ENCODE peak calls at places on chromosomes 7 and 10, in seven cellular contexts. One of them, this sample, is unnamed.
A peak's percentile ranks its signal among the peaks of the same experiment; 100 is the strongest.

GRCh38 chr7:47518827-47519226 is 63.1 kb downstream of the TNS3 start:
- DNase-seq in psoas muscle: no peak
- DNase-seq in GM23338: no peak
- DNase-seq in testis: no peak
- DNase-seq in astrocyte: peak; percentile 86
- DNase-seq in heart right ventricle: no peak
- DNase-seq in PC-9: no peak
- DNase-seq in this sample: no peak

GRCh38 chr10:73225518-73225917 is 21.5 kb downstream of the DNAJC9 start:
- DNase-seq in GM23338: no peak
- DNase-seq in heart right ventricle: no peak
- DNase-seq in testis: no peak
- DNase-seq in astrocyte: no peak
- DNase-seq in psoas muscle: no peak
- DNase-seq in PC-9: no peak
- DNase-seq in this sample: no peak

GRCh38 chr10:106402455-106402854 is 762.1 kb downstream of the SORCS1 start:
- DNase-seq in GM23338: no peak
- DNase-seq in testis: no peak
- DNase-seq in heart right ventricle: no peak
- DNase-seq in astrocyte: no peak
- DNase-seq in psoas muscle: no peak
- DNase-seq in PC-9: no peak
- DNase-seq in this sample: no peak

GRCh38 chr7:155188821-155189599 is 108.7 kb upstream of the INSIG1 start:
- DNase-seq in psoas muscle: no peak
- DNase-seq in astrocyte: peak; percentile 32
- DNase-seq in GM23338: no peak
- DNase-seq in heart right ventricle: no peak
- DNase-seq in PC-9: no peak
- DNase-seq in testis: no peak
- DNase-seq in this sample: no peak

GRCh38 chr7:27723086-27723485 is 16.9 kb upstream of the TAX1BP1 start:
- DNase-seq in psoas muscle: no peak
- DNase-seq in astrocyte: no peak
- DNase-seq in testis: no peak
- DNase-seq in PC-9: no peak
- DNase-seq in heart right ventricle: no peak
- DNase-seq in GM23338: peak; percentile 26
- DNase-seq in this sample: no peak

GRCh38 chr10:26479766-26480492 is 41.8 kb downstream of the APBB1IP start:
- DNase-seq in GM23338: no peak
- DNase-seq in testis: no peak
- DNase-seq in PC-9: no peak
- DNase-seq in astrocyte: no peak
- DNase-seq in psoas muscle: no peak
- DNase-seq in heart right ventricle: no peak
- DNase-seq in this sample: no peak

GRCh38 chr10:6737080-6737641 is 157.1 kb upstream of the PRKCQ start:
- DNase-seq in astrocyte: peak; percentile 66
- DNase-seq in PC-9: peak; percentile 86
- DNase-seq in GM23338: peak; percentile 56
- DNase-seq in heart right ventricle: no peak
- DNase-seq in testis: no peak
- DNase-seq in psoas muscle: peak; percentile 29
- DNase-seq in this sample: no peak

GRCh38 chr7:66050990-66051424 is 24.6 kb upstream of the ASL start:
- DNase-seq in GM23338: no peak
- DNase-seq in PC-9: peak; percentile 99
- DNase-seq in testis: no peak
- DNase-seq in psoas muscle: no peak
- DNase-seq in astrocyte: peak; percentile 89
- DNase-seq in heart right ventricle: no peak
- DNase-seq in this sample: no peak

GRCh38 chr7:32583791-32584190 is 88.5 kb downstream of the AVL9 start:
- DNase-seq in PC-9: no peak
- DNase-seq in testis: no peak
- DNase-seq in GM23338: no peak
- DNase-seq in heart right ventricle: no peak
- DNase-seq in psoas muscle: no peak
- DNase-seq in astrocyte: peak; percentile 73
- DNase-seq in this sample: no peak

GRCh38 chr10:126012485-126012884 is 116.1 kb downstream of the FANK1 start:
- DNase-seq in astrocyte: peak; percentile 39
- DNase-seq in GM23338: no peak
- DNase-seq in heart right ventricle: no peak
- DNase-seq in testis: no peak
- DNase-seq in PC-9: no peak
- DNase-seq in psoas muscle: no peak
- DNase-seq in this sample: no peak

GRCh38 chr7:151459726-151460473 is 20.0 kb upstream of the CRYGN start:
- DNase-seq in astrocyte: peak; percentile 80
- DNase-seq in GM23338: peak; percentile 75
- DNase-seq in testis: peak; percentile 86
- DNase-seq in psoas muscle: peak; percentile 84
- DNase-seq in heart right ventricle: peak; percentile 71
- DNase-seq in PC-9: peak; percentile 97
- DNase-seq in this sample: peak; percentile 94

GRCh38 chr10:50394832-50395231 is 143.5 kb upstream of the ASAH2 start:
- DNase-seq in PC-9: no peak
- DNase-seq in psoas muscle: no peak
- DNase-seq in GM23338: no peak
- DNase-seq in astrocyte: no peak
- DNase-seq in testis: no peak
- DNase-seq in heart right ventricle: no peak
- DNase-seq in this sample: no peak

GRCh38 chr7:13988011-13988410 is 1.5 kb downstream of the ETV1 start:
- DNase-seq in GM23338: no peak
- DNase-seq in testis: no peak
- DNase-seq in psoas muscle: no peak
- DNase-seq in astrocyte: peak; percentile 89
- DNase-seq in PC-9: no peak
- DNase-seq in heart right ventricle: no peak
- DNase-seq in this sample: no peak

GRCh38 chr7:47408675-47409074 is 173.2 kb downstream of the TNS3 start:
- DNase-seq in heart right ventricle: no peak
- DNase-seq in GM23338: no peak
- DNase-seq in astrocyte: no peak
- DNase-seq in psoas muscle: no peak
- DNase-seq in PC-9: no peak
- DNase-seq in testis: no peak
- DNase-seq in this sample: peak; percentile 9

GRCh38 chr7:149060161-149060560 is 30.4 kb downstream of the ZNF786 start:
- DNase-seq in PC-9: no peak
- DNase-seq in astrocyte: no peak
- DNase-seq in GM23338: no peak
- DNase-seq in psoas muscle: no peak
- DNase-seq in heart right ventricle: no peak
- DNase-seq in testis: no peak
- DNase-seq in this sample: no peak

GRCh38 chr10:18436902-18437301 is 214.5 kb downstream of the NSUN6 start:
- DNase-seq in GM23338: no peak
- DNase-seq in PC-9: no peak
- DNase-seq in psoas muscle: no peak
- DNase-seq in astrocyte: no peak
- DNase-seq in testis: no peak
- DNase-seq in heart right ventricle: no peak
- DNase-seq in this sample: no peak

GRCh38 chr7:114540291-114540690 is 125.7 kb downstream of the FOXP2 start:
- DNase-seq in PC-9: no peak
- DNase-seq in GM23338: no peak
- DNase-seq in psoas muscle: no peak
- DNase-seq in testis: no peak
- DNase-seq in astrocyte: no peak
- DNase-seq in heart right ventricle: no peak
- DNase-seq in this sample: no peak

GRCh38 chr10:18066947-18067346 is 73.3 kb upstream of the CACNB2 start:
- DNase-seq in psoas muscle: no peak
- DNase-seq in testis: no peak
- DNase-seq in heart right ventricle: no peak
- DNase-seq in GM23338: no peak
- DNase-seq in astrocyte: peak; percentile 60
- DNase-seq in PC-9: no peak
- DNase-seq in this sample: no peak

GRCh38 chr7:121450631-121451030 is 54.5 kb upstream of the FAM3C start:
- DNase-seq in PC-9: no peak
- DNase-seq in psoas muscle: no peak
- DNase-seq in GM23338: no peak
- DNase-seq in heart right ventricle: no peak
- DNase-seq in testis: no peak
- DNase-seq in astrocyte: no peak
- DNase-seq in this sample: no peak

GRCh38 chr10:73841526-73842285 is 30.3 kb upstream of the NDST2 start:
- DNase-seq in GM23338: no peak
- DNase-seq in astrocyte: no peak
- DNase-seq in psoas muscle: no peak
- DNase-seq in testis: no peak
- DNase-seq in PC-9: no peak
- DNase-seq in heart right ventricle: no peak
- DNase-seq in this sample: no peak

GRCh38 chr10:30433286-30433778 is 652 bp upstream of the MAP3K8 start:
- DNase-seq in astrocyte: peak; percentile 67
- DNase-seq in heart right ventricle: peak; percentile 76
- DNase-seq in PC-9: peak; percentile 71
- DNase-seq in GM23338: peak; percentile 87
- DNase-seq in testis: peak; percentile 79
- DNase-seq in psoas muscle: peak; percentile 78
- DNase-seq in this sample: peak; percentile 84

GRCh38 chr10:104142081-104142480 is 20.1 kb downstream of the SFR1 start:
- DNase-seq in PC-9: no peak
- DNase-seq in astrocyte: no peak
- DNase-seq in psoas muscle: no peak
- DNase-seq in GM23338: peak; percentile 74
- DNase-seq in heart right ventricle: no peak
- DNase-seq in testis: no peak
- DNase-seq in this sample: no peak

GRCh38 chr10:130810856-130811255 is 500.7 kb downstream of the TCERG1L start:
- DNase-seq in PC-9: no peak
- DNase-seq in psoas muscle: no peak
- DNase-seq in heart right ventricle: no peak
- DNase-seq in GM23338: no peak
- DNase-seq in testis: no peak
- DNase-seq in astrocyte: no peak
- DNase-seq in this sample: no peak

GRCh38 chr7:35593896-35594295 is 101.0 kb downstream of the HERPUD2 start:
- DNase-seq in psoas muscle: no peak
- DNase-seq in heart right ventricle: no peak
- DNase-seq in astrocyte: no peak
- DNase-seq in GM23338: peak; percentile 82
- DNase-seq in testis: peak; percentile 73
- DNase-seq in PC-9: no peak
- DNase-seq in this sample: no peak

GRCh38 chr7:106767498-106768323 is 97.4 kb upstream of the PIK3CG start:
- DNase-seq in heart right ventricle: no peak
- DNase-seq in GM23338: peak; percentile 4
- DNase-seq in PC-9: no peak
- DNase-seq in testis: no peak
- DNase-seq in astrocyte: peak; percentile 35
- DNase-seq in psoas muscle: no peak
- DNase-seq in this sample: no peak

GRCh38 chr10:110850099-110850498 is 21.6 kb upstream of the PDCD4 start:
- DNase-seq in PC-9: no peak
- DNase-seq in GM23338: no peak
- DNase-seq in astrocyte: no peak
- DNase-seq in testis: no peak
- DNase-seq in heart right ventricle: no peak
- DNase-seq in psoas muscle: no peak
- DNase-seq in this sample: no peak
- H3K4me1 ChIP-seq in PC-9: peaks cover 25% of the 10 kb centered on the region
- H3K4me1 ChIP-seq in GM23338: no peaks in the 10 kb centered on the region
- H3K4me1 ChIP-seq in astrocyte: no peaks in the 10 kb centered on the region
- H3K4me1 ChIP-seq in testis: peaks cover 26% of the 10 kb centered on the region
- H3K4me1 ChIP-seq in heart right ventricle: no peaks in the 10 kb centered on the region
- H3K4me1 ChIP-seq in psoas muscle: no peaks in the 10 kb centered on the region
- H3K4me1 ChIP-seq in this sample: no peaks in the 10 kb centered on the region

DNA sequence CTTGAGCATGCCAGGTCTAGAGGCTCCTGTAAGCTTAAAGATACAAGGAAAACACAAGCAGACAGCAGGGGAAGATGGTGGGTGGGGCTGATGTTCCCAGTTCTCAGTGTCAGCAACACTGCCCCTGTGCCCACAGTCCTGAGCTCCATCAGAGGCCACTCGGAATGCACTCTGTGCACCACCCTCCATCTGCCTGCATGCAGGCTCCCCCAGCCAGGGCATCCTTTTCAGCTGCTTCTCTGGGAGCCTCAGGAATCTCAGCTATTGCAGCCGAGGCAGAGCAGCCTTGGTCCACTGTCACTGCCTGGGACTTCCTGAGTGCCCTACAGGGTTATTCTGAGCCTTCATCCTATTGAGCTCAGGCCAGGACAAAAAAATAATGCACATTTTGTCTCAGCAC is 22.2 kb downstream of the LBX1 start:
- DNase-seq in GM23338: no peak
- DNase-seq in testis: no peak
- DNase-seq in PC-9: no peak
- DNase-seq in astrocyte: no peak
- DNase-seq in psoas muscle: no peak
- DNase-seq in heart right ventricle: no peak
- DNase-seq in this sample: no peak
- H3K27me3 ChIP-seq in GM23338: peaks cover 18% of the 10 kb centered on the region
- H3K27me3 ChIP-seq in testis: no peaks in the 10 kb centered on the region
- H3K27me3 ChIP-seq in PC-9: peaks cover 42% of the 10 kb centered on the region
- H3K27me3 ChIP-seq in astrocyte: peaks cover 40% of the 10 kb centered on the region
- H3K27me3 ChIP-seq in psoas muscle: peaks cover 9% of the 10 kb centered on the region
- H3K27me3 ChIP-seq in heart right ventricle: peaks cover 59% of the 10 kb centered on the region
- H3K27me3 ChIP-seq in this sample: no peaks in the 10 kb centered on the region

GRCh38 chr7:157410831-157411556 is 74.2 kb downstream of the DNAJB6 start:
- DNase-seq in astrocyte: no peak
- DNase-seq in heart right ventricle: no peak
- DNase-seq in testis: no peak
- DNase-seq in PC-9: no peak
- DNase-seq in psoas muscle: no peak
- DNase-seq in GM23338: no peak
- DNase-seq in this sample: no peak

GRCh38 chr7:157409753-157410727 is 73.2 kb downstream of the DNAJB6 start:
- DNase-seq in astrocyte: no peak
- DNase-seq in testis: no peak
- DNase-seq in PC-9: no peak
- DNase-seq in heart right ventricle: peak; percentile 18
- DNase-seq in GM23338: no peak
- DNase-seq in psoas muscle: no peak
- DNase-seq in this sample: no peak

GRCh38 chr7:157411580-157411979 is 74.8 kb downstream of the DNAJB6 start:
- DNase-seq in psoas muscle: no peak
- DNase-seq in heart right ventricle: no peak
- DNase-seq in GM23338: peak; percentile 85
- DNase-seq in PC-9: no peak
- DNase-seq in testis: no peak
- DNase-seq in astrocyte: no peak
- DNase-seq in this sample: no peak

GRCh38 chr7:157412491-157413180 is 75.8 kb downstream of the DNAJB6 start:
- DNase-seq in GM23338: no peak
- DNase-seq in heart right ventricle: no peak
- DNase-seq in astrocyte: no peak
- DNase-seq in testis: no peak
- DNase-seq in psoas muscle: no peak
- DNase-seq in PC-9: no peak
- DNase-seq in this sample: no peak

GRCh38 chr7:157412021-157412443 is 75.2 kb downstream of the DNAJB6 start:
- DNase-seq in PC-9: no peak
- DNase-seq in GM23338: no peak
- DNase-seq in astrocyte: peak; percentile 90
- DNase-seq in heart right ventricle: no peak
- DNase-seq in psoas muscle: no peak
- DNase-seq in testis: no peak
- DNase-seq in this sample: no peak
- H3K36me3 ChIP-seq in PC-9: peaks cover 4% of the 10 kb centered on the region
- H3K36me3 ChIP-seq in GM23338: peaks cover 14% of the 10 kb centered on the region
- H3K36me3 ChIP-seq in astrocyte: peaks cover 8% of the 10 kb centered on the region
- H3K36me3 ChIP-seq in heart right ventricle: no peaks in the 10 kb centered on the region
- H3K36me3 ChIP-seq in psoas muscle: no peaks in the 10 kb centered on the region
- H3K36me3 ChIP-seq in testis: no peaks in the 10 kb centered on the region
- H3K36me3 ChIP-seq in this sample: no peaks in the 10 kb centered on the region

GRCh38 chr10:86819567-86819966 is 63.1 kb downstream of the BMPR1A start:
- DNase-seq in astrocyte: peak; percentile 44
- DNase-seq in GM23338: no peak
- DNase-seq in PC-9: no peak
- DNase-seq in psoas muscle: no peak
- DNase-seq in heart right ventricle: no peak
- DNase-seq in testis: no peak
- DNase-seq in this sample: no peak
- H3K4me1 ChIP-seq in astrocyte: peaks cover 3% of the 10 kb centered on the region
- H3K4me1 ChIP-seq in GM23338: peaks cover 71% of the 10 kb centered on the region
- H3K4me1 ChIP-seq in PC-9: no peaks in the 10 kb centered on the region
- H3K4me1 ChIP-seq in psoas muscle: peaks cover 28% of the 10 kb centered on the region
- H3K4me1 ChIP-seq in heart right ventricle: peaks cover 6% of the 10 kb centered on the region
- H3K4me1 ChIP-seq in testis: peaks cover 2% of the 10 kb centered on the region
- H3K4me1 ChIP-seq in this sample: no peaks in the 10 kb centered on the region

This sample was measured in uterus.